ENCODE peak calls at places on chromosomes 16 and 17, in eight cellular contexts. N is AG09309, X is AG10803, D is LNCaP clone FGC, I is bronchial epithelial cell, B is OCI-LY7, A is sigmoid colon, O is esophagus squamous epithelium. P is an unnamed sample.

GRCh38 chr17:78040561-78041400 is 82.3 kb downstream of the TNRC6C start:
- DNase-seq in N (no peak), I (peak; percentile 39), D (peak; percentile 56), O (no peak), B (no peak), A (peak; percentile 80), X (peak; percentile 61), P (peak; percentile 53)

GRCh38 chr16:15777533-15778203 is 79.2 kb downstream of the MYH11 start:
- DNase-seq in X (peak; percentile 31), D (peak; percentile 27), B (peak; percentile 86), N (no peak), O (no peak), I (peak; percentile 45), A (peak; percentile 64), P (peak; percentile 74)

GRCh38 chr17:58728831-58729230 is 26.8 kb upstream of the PPM1E start:
- DNase-seq in I (no peak), O (no peak), D (no peak), N (no peak), X (peak; percentile 3), B (no peak), A (no peak), P (no peak)

GRCh38 chr17:31877911-31878702 is 19.1 kb upstream of the COPRS start:
- DNase-seq in I (no peak), A (no peak), O (no peak), B (no peak), N (no peak), D (peak; percentile 59), X (no peak), P (peak; percentile 14)

GRCh38 chr16:82741073-82741615 is 114.4 kb downstream of the CDH13 start:
- DNase-seq in X (no peak), O (no peak), A (no peak), I (peak; percentile 10), B (no peak), D (no peak), N (no peak), P (no peak)

GRCh38 chr17:67388986-67389385 is 11.9 kb downstream of the PITPNC1 start:
- DNase-seq in X (no peak), B (no peak), A (no peak), D (no peak), N (no peak), I (no peak), O (no peak), P (no peak)

GRCh38 chr17:8629371-8630226 is 926 bp downstream of the MYH10 start:
- DNase-seq in A (peak; percentile 80), I (peak; percentile 12), D (no peak), O (no peak), B (peak; percentile 26), X (peak; percentile 36), N (no peak), P (peak; percentile 36)

GRCh38 chr16:68776821-68777485 is 39.9 kb downstream of the CDH1 start:
- DNase-seq in D (no peak), I (no peak), X (peak; percentile 13), O (no peak), A (no peak), N (no peak), B (no peak), P (no peak)

GRCh38 chr16:84228321-84228838 is 11.4 kb downstream of the KCNG4 start:
- DNase-seq in O (no peak), A (peak; percentile 83), I (peak; percentile 13), X (peak; percentile 83), D (no peak), B (no peak), N (peak; percentile 57), P (peak; percentile 91)

GRCh38 chr17:65914784-65915342 is 277.1 kb downstream of the CEP112 start:
- DNase-seq in A (no peak), O (no peak), X (no peak), N (no peak), B (peak; percentile 60), D (no peak), I (peak; percentile 36), P (peak; percentile 11)

GRCh38 chr17:72539981-72540897 is 419.4 kb downstream of the SOX9 start:
- DNase-seq in I (no peak), O (no peak), D (no peak), B (peak; percentile 71), N (no peak), X (peak; percentile 62), A (peak; percentile 77), P (peak; percentile 67)
- H3K4me3 ChIP-seq in I (no peak overlapping the region), O (peak overlapping the region; percentile 45), D (no peak overlapping the region), B (no peak overlapping the region), N (peak overlapping the region; percentile 17), X (peak overlapping the region; percentile 47), A (no peak overlapping the region), P (peak overlapping the region; percentile 17)

GRCh38 chr17:11981862-11982261 is 15.4 kb downstream of the ZNF18 start:
- DNase-seq in X (no peak), D (no peak), B (no peak), I (no peak), A (no peak), N (no peak), O (no peak), P (no peak)
- H3K4me3 ChIP-seq in X (no peak overlapping the region), D (no peak overlapping the region), B (no peak overlapping the region), I (no peak overlapping the region), A (no peak overlapping the region), N (no peak overlapping the region), O (no peak overlapping the region), P (no peak overlapping the region)

DNA sequence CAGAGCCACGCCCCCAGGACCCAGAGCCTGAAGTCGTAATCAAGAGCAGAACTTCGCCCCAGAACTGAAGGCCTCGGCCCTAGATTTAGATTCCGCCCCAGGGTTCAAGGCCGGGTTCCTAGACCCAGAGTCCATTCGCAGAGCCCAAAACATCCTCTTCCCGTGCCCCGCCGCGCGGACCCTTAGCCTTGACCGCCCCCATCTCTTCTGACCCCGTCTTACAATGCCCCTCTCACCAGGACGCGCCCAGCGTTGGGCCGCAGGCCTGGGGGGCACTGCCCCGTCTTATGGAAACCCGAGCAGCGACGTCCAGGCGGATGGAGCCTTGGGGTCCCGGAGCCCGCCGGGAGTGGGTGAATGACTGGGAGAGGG is 5.0 kb downstream of the CD19 start:
- DNase-seq in A (no peak), N (no peak), X (no peak), B (no peak), O (no peak), I (no peak), D (no peak), P (no peak)
- H3K4me3 ChIP-seq in A (no peak overlapping the region), N (no peak overlapping the region), X (no peak overlapping the region), B (no peak overlapping the region), O (peak overlapping the region; percentile 45), I (no peak overlapping the region), D (no peak overlapping the region), P (no peak overlapping the region)

DNA sequence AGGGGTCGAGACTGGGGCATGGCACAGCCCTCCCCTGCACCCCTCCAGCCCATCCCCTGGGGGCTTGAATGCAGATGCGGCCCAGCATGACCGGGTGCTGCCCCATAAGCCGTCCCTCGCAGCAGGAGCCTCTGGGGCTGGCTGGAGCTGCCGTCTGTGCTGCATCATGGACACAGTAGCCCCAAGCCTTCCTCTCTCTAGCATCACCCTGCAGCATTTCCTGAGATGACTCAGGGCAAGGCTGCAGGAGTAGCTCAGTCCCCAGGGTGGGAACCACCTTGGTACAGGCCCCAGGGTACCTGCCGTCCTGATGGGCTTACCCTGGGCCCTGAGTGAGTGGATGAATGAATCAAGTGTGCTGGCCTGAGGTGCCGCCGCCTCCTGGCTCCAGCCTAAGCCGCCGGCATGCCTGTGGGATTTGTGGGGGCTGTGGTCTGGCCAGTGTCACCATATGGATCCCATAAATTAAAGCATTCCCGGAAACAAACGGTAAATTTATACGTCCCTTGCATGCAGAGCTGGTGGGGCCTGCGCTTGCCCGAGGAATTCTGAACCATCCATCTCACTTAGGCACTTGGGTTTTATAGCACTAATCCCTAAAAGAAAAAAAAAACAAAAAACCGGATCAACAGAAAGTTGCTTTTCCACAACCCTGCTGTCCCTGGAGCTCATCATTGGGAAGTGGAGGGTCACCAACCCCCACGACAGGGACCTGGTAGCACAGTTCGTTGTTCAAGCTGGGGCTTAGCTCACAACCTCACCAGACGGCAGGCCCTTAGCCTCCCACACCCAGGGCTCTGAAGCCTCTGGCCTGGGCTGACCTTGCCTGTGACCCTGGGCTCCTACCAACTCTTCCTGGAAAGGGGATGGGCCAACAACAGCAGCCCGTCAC is 242.6 kb upstream of the CIBAR2 start:
- DNase-seq in A (no peak), I (peak; percentile 62), O (no peak), N (peak; percentile 85), X (peak; percentile 96), D (no peak), B (no peak), P (peak; percentile 21)
- H3K4me3 ChIP-seq in A (no peak overlapping the region), I (no peak overlapping the region), O (no peak overlapping the region), N (no peak overlapping the region), X (no peak overlapping the region), D (no peak overlapping the region), B (no peak overlapping the region), P (no peak overlapping the region)

GRCh38 chr16:2150418-2151187 is 2.2 kb downstream of the RAB26 start:
- DNase-seq in I (peak; percentile 38), N (no peak), D (no peak), X (no peak), A (no peak), O (no peak), B (peak; percentile 38), P (no peak)
- H3K4me3 ChIP-seq in I (no peak overlapping the region), N (no peak overlapping the region), D (peak overlapping the region; percentile 76), X (no peak overlapping the region), A (no peak overlapping the region), O (peak overlapping the region; percentile 91), B (peak overlapping the region; percentile 81), P (no peak overlapping the region)

DNA sequence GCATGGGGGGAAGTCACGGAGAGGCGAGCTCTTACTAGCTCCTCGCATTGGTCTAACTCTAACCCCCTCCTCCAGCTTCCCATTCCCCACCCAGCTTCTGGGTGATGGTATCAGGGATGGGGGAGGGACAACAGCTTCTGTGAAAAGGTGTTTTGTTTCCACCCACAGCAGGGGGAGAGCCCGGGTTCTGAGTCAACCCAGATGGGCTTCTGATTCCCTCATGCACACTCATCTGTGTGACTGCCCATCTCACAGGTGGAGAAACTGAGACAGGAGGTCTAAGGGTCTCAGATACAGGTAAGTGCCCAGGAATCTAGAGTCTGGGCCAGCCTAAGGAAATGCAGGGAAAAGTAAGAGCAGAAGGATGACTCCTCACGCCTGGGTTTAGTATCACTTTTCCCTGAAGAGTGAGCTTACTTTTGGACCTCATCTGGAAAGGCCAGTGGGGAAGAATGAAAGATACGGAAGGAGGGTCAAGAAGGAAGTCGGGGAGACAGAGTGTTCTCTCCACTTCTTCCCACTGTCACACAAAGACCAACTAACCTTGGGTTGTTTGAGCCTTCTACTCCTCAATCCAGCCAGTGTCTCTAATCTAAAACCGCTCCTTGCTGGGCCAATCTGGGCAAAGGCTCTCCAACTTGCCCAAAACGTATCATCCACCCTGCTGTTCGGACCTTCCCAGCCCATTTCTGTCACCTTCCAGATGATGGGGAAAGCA is 3.1 kb upstream of the TLCD2 start:
- DNase-seq in A (no peak), I (no peak), N (no peak), D (no peak), O (no peak), B (no peak), X (no peak), P (no peak)
- H3K4me3 ChIP-seq in A (no peak overlapping the region), I (no peak overlapping the region), N (peak overlapping the region; percentile 98), D (no peak overlapping the region), O (peak overlapping the region; percentile 86), B (no peak overlapping the region), X (peak overlapping the region; percentile 95), P (peak overlapping the region; percentile 88)

GRCh38 chr16:70701998-70702397 is 16.1 kb upstream of the MTSS2 start:
- DNase-seq in N (no peak), I (peak; percentile 70), X (no peak), D (no peak), A (no peak), O (no peak), B (no peak), P (no peak)
- H3K4me3 ChIP-seq in N (no peak overlapping the region), I (no peak overlapping the region), X (no peak overlapping the region), D (no peak overlapping the region), A (no peak overlapping the region), O (no peak overlapping the region), B (no peak overlapping the region), P (no peak overlapping the region)